ENCODE peak calls at places on chromosomes 3 and 15, in eight cellular contexts. J is T-helper 9 cell; B is stimulated activated CD8-positive, alpha-beta memory T cell treated with anti-CD3 and anti-CD28 coated beads, Interleukin-12 subunit alpha, Interleukin-12 subunit beta, amount 100 ng/mL, for 4 hours; C is neural crest cell; F is heart left ventricle; L is fibroblast of the aortic adventitia; Y is C1 segment of cervical spinal cord; Q is AG09309. O is an unnamed sample.

GRCh38 chr15:69060744-69061143 is 46.2 kb downstream of the NOX5 start:
- DNase-seq in J (no peak), B (no peak), C (no peak), F (no peak), L (no peak), Y (no peak), Q (no peak), O (no peak)

GRCh38 chr15:74420193-74420905 is 13.4 kb downstream of the SEMA7A start:
- DNase-seq in J (no peak), B (no peak), C (no peak), F (no peak), L (no peak), Y (peak; percentile 30), Q (no peak), O (no peak)

GRCh38 chr3:116863842-116864626 is 154.5 kb downstream of the TUSC7 start:
- DNase-seq in J (no peak), B (no peak), C (peak; percentile 15), F (no peak), L (peak; percentile 57), Y (peak; percentile 18), Q (no peak), O (no peak)

GRCh38 chr3:98954806-98955205 is 53.3 kb upstream of the DCBLD2 start:
- DNase-seq in J (no peak), B (no peak), C (no peak), F (no peak), L (peak; percentile 45), Y (no peak), Q (no peak), O (no peak)

GRCh38 chr15:92076536-92076935 is 223.0 kb downstream of the SLCO3A1 start:
- DNase-seq in J (no peak), B (no peak), C (no peak), F (no peak), L (no peak), Y (no peak), Q (no peak), O (no peak)

GRCh38 chr3:133162906-133163305 is 124.7 kb downstream of the TMEM108 start:
- DNase-seq in J (no peak), B (no peak), C (no peak), F (no peak), L (no peak), Y (no peak), Q (no peak), O (no peak)

GRCh38 chr15:57375827-57376694 is at the start of gene CGNL1:
- DNase-seq in J (no peak), B (no peak), C (peak; percentile 40), F (peak; percentile 52), L (no peak), Y (peak; percentile 38), Q (no peak), O (no peak)

GRCh38 chr3:132730891-132731580 is 8.8 kb upstream of the NPHP3 start:
- DNase-seq in J (no peak), B (no peak), C (no peak), F (no peak), L (peak; percentile 71), Y (no peak), Q (peak; percentile 16), O (no peak)

GRCh38 chr3:147655236-147655635 is 246.1 kb downstream of the ZIC1 start:
- DNase-seq in J (no peak), B (no peak), C (no peak), F (no peak), L (peak; percentile 34), Y (no peak), Q (no peak), O (no peak)

GRCh38 chr3:12490547-12490946 is 6.3 kb downstream of the TSEN2 start:
- DNase-seq in J (no peak), B (no peak), C (no peak), F (no peak), L (no peak), Y (no peak), Q (no peak), O (no peak)

GRCh38 chr3:142929109-142929508 is 34.4 kb downstream of the PAQR9 start:
- DNase-seq in J (no peak), B (no peak), C (no peak), F (peak; percentile 50), L (peak; percentile 35), Y (no peak), Q (no peak), O (no peak)

GRCh38 chr15:64092075-64092820 is 1.4 kb downstream of the CIAO2A start:
- DNase-seq in J (no peak), B (no peak), C (no peak), F (no peak), L (no peak), Y (no peak), Q (no peak), O (no peak)

GRCh38 chr15:41655716-41656115 is 4.5 kb upstream of the MGA start:
- DNase-seq in J (no peak), B (no peak), C (no peak), F (no peak), L (no peak), Y (no peak), Q (no peak), O (no peak)

GRCh38 chr3:24709921-24710320 is 215.3 kb upstream of the THRB start:
- DNase-seq in J (no peak), B (no peak), C (no peak), F (no peak), L (no peak), Y (no peak), Q (no peak), O (no peak)

GRCh38 chr3:87298111-87298718 is 21.8 kb upstream of the POU1F1 start:
- DNase-seq in J (no peak), B (no peak), C (no peak), F (no peak), L (peak; percentile 66), Y (no peak), Q (no peak), O (no peak)

GRCh38 chr15:49370782-49371181 is 52.3 kb upstream of the FGF7 start:
- DNase-seq in J (no peak), B (no peak), C (no peak), F (no peak), L (peak; percentile 47), Y (no peak), Q (no peak), O (no peak)

GRCh38 chr3:30443756-30444673 is 162.4 kb upstream of the TGFBR2 start:
- DNase-seq in J (no peak), B (no peak), C (no peak), F (no peak), L (no peak), Y (no peak), Q (no peak), O (no peak)